ENCODE peak calls at places on chromosome 1, in nine cellular contexts. T is stimulated activated CD4-positive, alpha-beta T cell treated with anti-CD3 and anti-CD28 coated beads, Interleukin-12 subunit alpha, Interleukin-12 subunit beta, amount 100 ng/mL, for 4 hours; A is activated T-cell treated with anti-CD3 and anti-CD28 coated beads, Interleukin-2, amount 50 U/mL, for 72 hours; E is germinal center; B is T-cell; M is pancreas; U is uterus; K is NCI-H1105; F is NCI-H2029 treated with DMSO at 0.1 percent for 48 hours. C is an unnamed sample.

GRCh38 chr1:224766266-224766665 is 150.1 kb downstream of the CNIH3 start:
- DNase-seq in T (no peak), A (no peak), E (no peak), B (no peak), M (no peak), U (no peak), K (no peak), F (no peak), C (no peak)

GRCh38 chr1:228291906-228292608 is 84.2 kb downstream of the OBSCN start:
- DNase-seq in T (no peak), A (no peak), E (no peak), B (no peak), M (no peak), U (no peak), K (no peak), F (no peak), C (no peak)

GRCh38 chr1:154454391-154455120 is 47.5 kb upstream of the TDRD10 start:
- DNase-seq in T (no peak), A (no peak), E (no peak), B (no peak), M (no peak), U (no peak), K (no peak), F (no peak), C (no peak)

GRCh38 chr1:78240755-78241154 is 195.0 kb downstream of the GIPC2 start:
- DNase-seq in T (no peak), A (no peak), E (no peak), B (no peak), M (no peak), U (no peak), K (no peak), F (no peak), C (no peak)

GRCh38 chr1:38789498-38790169 is 69.9 kb downstream of the RRAGC start:
- DNase-seq in T (no peak), A (no peak), E (no peak), B (no peak), M (no peak), U (no peak), K (peak), F (peak), C (no peak)

GRCh38 chr1:8989821-8990220 is 36.4 kb downstream of the SLC2A7 start:
- DNase-seq in T (no peak), A (no peak), E (no peak), B (no peak), M (no peak), U (no peak), K (no peak), F (no peak), C (no peak)

GRCh38 chr1:101314244-101314643 is 77.4 kb downstream of the S1PR1 start:
- DNase-seq in T (no peak), A (peak), E (no peak), B (no peak), M (no peak), U (no peak), K (no peak), F (no peak), C (no peak)

GRCh38 chr1:188941986-188942385 is 1535.7 kb downstream of the BRINP3 start:
- DNase-seq in T (no peak), A (no peak), E (no peak), B (no peak), M (no peak), U (no peak), K (no peak), F (no peak), C (no peak)

GRCh38 chr1:219329606-219330005 is 155.9 kb downstream of the LYPLAL1 start:
- DNase-seq in T (no peak), A (no peak), E (no peak), B (no peak), M (no peak), U (no peak), K (no peak), F (no peak), C (no peak)

C was measured in CD8-positive, alpha-beta T cell.